ENCODE peak calls at places on chromosome 1, in eight cellular contexts. Q, K, I, C, E, P, D and W are unnamed samples.

GRCh38 chr1:179253286-179253972 is 24.0 kb upstream of the ABL2 start:
- DNase-seq in Q (no peak), K (no peak), I (no peak), C (no peak), E (no peak), P (no peak), D (no peak), W (no peak)

GRCh38 chr1:93180723-93181613 is at the start of gene CCDC18:
- DNase-seq in Q (no peak), K (no peak), I (no peak), C (no peak), E (peak; percentile 87), P (no peak), D (peak; percentile 33), W (no peak)

GRCh38 chr1:75855010-75855409 is 58.3 kb downstream of the MSH4 start:
- DNase-seq in Q (no peak), K (no peak), I (no peak), C (peak; percentile 7), E (no peak), P (no peak), D (no peak), W (no peak)

GRCh38 chr1:153791856-153792253 is 16.6 kb downstream of the SLC27A3 start:
- DNase-seq in Q (no peak), K (peak; percentile 43), I (no peak), C (no peak), E (no peak), P (no peak), D (no peak), W (peak; percentile 19)

GRCh38 chr1:15172405-15173259 is 19.1 kb downstream of the TMEM51 start:
- DNase-seq in Q (no peak), K (no peak), I (no peak), C (no peak), E (no peak), P (no peak), D (no peak), W (no peak)

GRCh38 chr1:220207406-220207805 is 64.8 kb downstream of the RAB3GAP2 start:
- DNase-seq in Q (no peak), K (no peak), I (no peak), C (no peak), E (no peak), P (no peak), D (no peak), W (no peak)

GRCh38 chr1:174949645-174950044 is 50.1 kb upstream of the CACYBP start:
- DNase-seq in Q (no peak), K (no peak), I (no peak), C (no peak), E (no peak), P (no peak), D (no peak), W (no peak)

GRCh38 chr1:101310484-101310883 is 73.7 kb downstream of the S1PR1 start:
- DNase-seq in Q (no peak), K (no peak), I (no peak), C (no peak), E (peak; percentile 55), P (no peak), D (no peak), W (no peak)

GRCh38 chr1:156346636-156347035 is 8.3 kb downstream of the TSACC start:
- DNase-seq in Q (no peak), K (no peak), I (no peak), C (peak; percentile 57), E (no peak), P (no peak), D (no peak), W (no peak)

GRCh38 chr1:11845641-11846335 is 1.8 kb downstream of the NPPA start:
- DNase-seq in Q (no peak), K (no peak), I (no peak), C (no peak), E (no peak), P (no peak), D (no peak), W (no peak)

GRCh38 chr1:160108888-160109662 is 6.5 kb upstream of the ATP1A2 start:
- DNase-seq in Q (no peak), K (no peak), I (peak; percentile 28), C (peak; percentile 21), E (peak; percentile 61), P (no peak), D (no peak), W (no peak)

GRCh38 chr1:162972768-162973167 is 96.4 kb upstream of the RGS4 start:
- DNase-seq in Q (no peak), K (no peak), I (no peak), C (no peak), E (no peak), P (no peak), D (no peak), W (no peak)

GRCh38 chr1:151199860-151200581 is 1.7 kb downstream of the PIP5K1A start:
- DNase-seq in Q (no peak), K (no peak), I (no peak), C (peak; percentile 66), E (peak; percentile 33), P (no peak), D (no peak), W (peak; percentile 56)

GRCh38 chr1:59272507-59272906 is 24.4 kb upstream of the FGGY start:
- DNase-seq in Q (peak; percentile 64), K (no peak), I (no peak), C (no peak), E (no peak), P (no peak), D (no peak), W (no peak)

GRCh38 chr1:116325104-116325503 is 47.9 kb upstream of the ATP1A1 start:
- DNase-seq in Q (no peak), K (no peak), I (no peak), C (no peak), E (no peak), P (no peak), D (no peak), W (no peak)

GRCh38 chr1:155070392-155070700 is 6.8 kb downstream of the EFNA4 start:
- DNase-seq in Q (no peak), K (no peak), I (no peak), C (no peak), E (no peak), P (no peak), D (no peak), W (no peak)

GRCh38 chr1:38758824-38759223 is 100.7 kb downstream of the RRAGC start:
- DNase-seq in Q (no peak), K (no peak), I (no peak), C (no peak), E (no peak), P (no peak), D (no peak), W (no peak)

GRCh38 chr1:207335695-207336363 is 14.4 kb downstream of the CD55 start:
- DNase-seq in Q (peak; percentile 27), K (no peak), I (no peak), C (no peak), E (peak; percentile 63), P (no peak), D (no peak), W (peak; percentile 61)

GRCh38 chr1:242470774-242471173 is 53.7 kb downstream of the PLD5 start:
- DNase-seq in Q (no peak), K (no peak), I (no peak), C (no peak), E (no peak), P (no peak), D (no peak), W (no peak)

GRCh38 chr1:15411593-15412487 is 2.2 kb downstream of the EFHD2 start:
- DNase-seq in Q (peak; percentile 52), K (peak; percentile 65), I (no peak), C (no peak), E (peak; percentile 63), P (peak; percentile 95), D (no peak), W (peak; percentile 76)

GRCh38 chr1:152768847-152769533 is 6.0 kb upstream of the LCE1F start:
- DNase-seq in Q (no peak), K (no peak), I (no peak), C (no peak), E (no peak), P (no peak), D (no peak), W (no peak)

GRCh38 chr1:218451415-218451814 is 106.3 kb downstream of the TGFB2 start:
- DNase-seq in Q (no peak), K (no peak), I (no peak), C (no peak), E (no peak), P (no peak), D (no peak), W (no peak)

GRCh38 chr1:200368556-200368955 is 41.3 kb downstream of the ZNF281 start:
- DNase-seq in Q (no peak), K (no peak), I (no peak), C (no peak), E (no peak), P (no peak), D (no peak), W (no peak)

GRCh38 chr1:59952065-59952464 is 25.5 kb upstream of the CYP2J2 start:
- DNase-seq in Q (no peak), K (no peak), I (no peak), C (no peak), E (no peak), P (no peak), D (no peak), W (no peak)

GRCh38 chr1:42737257-42737656 is 2.8 kb downstream of the CLDN19 start:
- DNase-seq in Q (peak; percentile 19), K (no peak), I (no peak), C (no peak), E (no peak), P (peak; percentile 64), D (no peak), W (no peak)

GRCh38 chr1:69929278-69930057 is 275.9 kb downstream of the LRRC40 start:
- DNase-seq in Q (no peak), K (no peak), I (no peak), C (no peak), E (no peak), P (no peak), D (no peak), W (no peak)

GRCh38 chr1:157199421-157199755 is 61.2 kb upstream of the ETV3 start:
- DNase-seq in Q (no peak), K (no peak), I (no peak), C (no peak), E (no peak), P (no peak), D (no peak), W (no peak)

GRCh38 chr1:77636864-77637263 is 45.6 kb downstream of the ZZZ3 start:
- DNase-seq in Q (no peak), K (no peak), I (no peak), C (no peak), E (no peak), P (no peak), D (no peak), W (no peak)

GRCh38 chr1:163410073-163410522 is 88.3 kb downstream of the NUF2 start:
- DNase-seq in Q (peak; percentile 17), K (no peak), I (peak; percentile 12), C (peak; percentile 42), E (peak; percentile 23), P (no peak), D (no peak), W (no peak)

GRCh38 chr1:48093696-48094518 is 96.7 kb upstream of the TRABD2B start:
- DNase-seq in Q (peak; percentile 67), K (no peak), I (peak; percentile 60), C (peak; percentile 7), E (peak; percentile 57), P (no peak), D (peak; percentile 49), W (no peak)